ENCODE peak calls at places on chromosomes 11 and 22, in nine cellular contexts. Z is transverse colon; Q is astrocyte; O is GM12865; X is tibial nerve; M is OCI-LY7; H is aorta; C is SK-N-SH; K is CD8-positive, alpha-beta T cell. E is an unnamed sample.

GRCh38 chr22:35540600-35541253 is at the start of gene RASD2:
- DNase-seq in Z (peak; percentile 58), Q (no peak), O (peak; percentile 16), X (no peak), M (peak; percentile 31), H (peak; percentile 60), C (no peak), K (peak; percentile 38), E (peak; percentile 23)

GRCh38 chr22:24706050-24706449 is 68.5 kb downstream of the PIWIL3 start:
- DNase-seq in Z (no peak), Q (no peak), O (no peak), X (no peak), M (no peak), H (no peak), C (peak; percentile 64), K (no peak), E (no peak)

GRCh38 chr11:3021125-3021524 is 29.0 kb upstream of the NAP1L4 start:
- DNase-seq in Z (peak; percentile 61), Q (no peak), O (peak; percentile 52), X (no peak), M (peak; percentile 54), H (no peak), C (peak; percentile 76), K (peak; percentile 59), E (no peak)

GRCh38 chr11:16895306-16895705 is 118.9 kb downstream of the PLEKHA7 start:
- DNase-seq in Z (no peak), Q (peak; percentile 46), O (no peak), X (no peak), M (no peak), H (no peak), C (no peak), K (no peak), E (no peak)

GRCh38 chr22:45262931-45263789 is 21.6 kb upstream of the UPK3A start:
- DNase-seq in Z (peak; percentile 52), Q (no peak), O (peak; percentile 93), X (no peak), M (peak; percentile 96), H (peak; percentile 68), C (no peak), K (no peak), E (no peak)

GRCh38 chr11:73308003-73308962 is at the start of gene ARHGEF17:
- DNase-seq in Z (peak; percentile 72), Q (peak; percentile 66), O (peak; percentile 78), X (peak; percentile 52), M (no peak), H (peak; percentile 87), C (peak; percentile 91), K (peak; percentile 39), E (peak; percentile 52)

GRCh38 chr11:34151166-34151565 is 45.7 kb downstream of the NAT10 start:
- DNase-seq in Z (no peak), Q (no peak), O (no peak), X (no peak), M (no peak), H (no peak), C (no peak), K (no peak), E (no peak)

GRCh38 chr11:60973699-60974098 is 2.2 kb downstream of the CD6 start:
- DNase-seq in Z (no peak), Q (no peak), O (no peak), X (no peak), M (no peak), H (peak; percentile 13), C (no peak), K (no peak), E (no peak)

GRCh38 chr11:103624708-103625623 is 411.5 kb upstream of the DDI1 start:
- DNase-seq in Z (no peak), Q (peak; percentile 99), O (peak; percentile 13), X (no peak), M (no peak), H (no peak), C (peak; percentile 22), K (no peak), E (no peak)

GRCh38 chr11:111361082-111361801 is 17.8 kb downstream of the POU2AF1 start:
- DNase-seq in Z (no peak), Q (no peak), O (peak; percentile 27), X (no peak), M (no peak), H (no peak), C (peak; percentile 53), K (no peak), E (no peak)

GRCh38 chr22:42284643-42285181 is 14.3 kb upstream of the TCF20 start:
- DNase-seq in Z (no peak), Q (no peak), O (no peak), X (no peak), M (no peak), H (peak; percentile 34), C (no peak), K (no peak), E (no peak)

GRCh38 chr22:42282943-42283287 is 12.5 kb upstream of the TCF20 start:
- DNase-seq in Z (no peak), Q (no peak), O (no peak), X (no peak), M (no peak), H (no peak), C (no peak), K (no peak), E (no peak)

GRCh38 chr22:42284230-42284591 is 13.8 kb upstream of the TCF20 start:
- DNase-seq in Z (no peak), Q (no peak), O (no peak), X (no peak), M (no peak), H (no peak), C (no peak), K (no peak), E (no peak)

GRCh38 chr22:42282252-42282942 is 11.9 kb upstream of the TCF20 start:
- DNase-seq in Z (peak; percentile 54), Q (no peak), O (no peak), X (no peak), M (no peak), H (peak; percentile 37), C (no peak), K (no peak), E (no peak)

GRCh38 chr22:42283288-42284229 is 13.1 kb upstream of the TCF20 start:
- DNase-seq in Z (no peak), Q (no peak), O (no peak), X (no peak), M (no peak), H (peak; percentile 57), C (peak; percentile 48), K (peak; percentile 41), E (no peak)
- H3K4me3 ChIP-seq in Z (no peak overlapping the region), Q (peak overlapping the region; percentile 28), O (no peak overlapping the region), X (peak overlapping the region; percentile 33), M (no peak overlapping the region), H (peak overlapping the region; percentile 27), C (no peak overlapping the region), K (peak overlapping the region; percentile 43), E (no peak overlapping the region)

DNA sequence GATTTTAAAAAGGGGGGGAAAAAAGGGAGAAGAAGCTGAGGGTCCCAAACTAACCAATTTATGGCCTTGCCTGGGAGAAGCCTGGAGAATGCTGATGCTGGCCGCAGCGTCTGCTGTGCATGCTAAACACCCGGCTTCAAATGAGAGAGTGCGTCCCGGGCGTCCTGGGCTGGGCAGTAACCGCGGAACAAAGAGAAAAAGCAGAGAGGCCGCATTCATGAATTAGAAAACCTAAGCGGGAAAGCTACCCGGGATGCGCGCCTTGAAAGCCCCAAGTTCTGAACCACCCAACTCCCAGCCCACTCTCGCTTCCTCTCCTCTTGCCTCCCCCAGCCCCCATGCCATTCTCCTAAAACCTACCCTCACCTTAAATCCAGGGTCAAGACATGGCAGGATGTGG is 6.5 kb downstream of the MN1 start:
- DNase-seq in Z (no peak), Q (no peak), O (no peak), X (no peak), M (no peak), H (no peak), C (no peak), K (no peak), E (no peak)
- H3K4me3 ChIP-seq in Z (no peak overlapping the region), Q (peak overlapping the region; percentile 71), O (no peak overlapping the region), X (no peak overlapping the region), M (no peak overlapping the region), H (peak overlapping the region; percentile 27), C (no peak overlapping the region), K (no peak overlapping the region), E (no peak overlapping the region)

GRCh38 chr11:65609711-65610110 is 4.3 kb downstream of the MAP3K11 start:
- DNase-seq in Z (no peak), Q (no peak), O (no peak), X (no peak), M (no peak), H (no peak), C (no peak), K (no peak), E (no peak)

GRCh38 chr11:65611028-65611757 is 2.8 kb downstream of the MAP3K11 start:
- DNase-seq in Z (no peak), Q (no peak), O (no peak), X (no peak), M (no peak), H (peak; percentile 81), C (no peak), K (no peak), E (no peak)

GRCh38 chr11:65612691-65613090 is 1.3 kb downstream of the MAP3K11 start:
- DNase-seq in Z (no peak), Q (no peak), O (no peak), X (no peak), M (no peak), H (no peak), C (no peak), K (no peak), E (no peak)

GRCh38 chr11:65613091-65613928 is 711 bp downstream of the MAP3K11 start:
- DNase-seq in Z (no peak), Q (no peak), O (no peak), X (no peak), M (peak; percentile 19), H (peak; percentile 74), C (no peak), K (no peak), E (no peak)

DNA sequence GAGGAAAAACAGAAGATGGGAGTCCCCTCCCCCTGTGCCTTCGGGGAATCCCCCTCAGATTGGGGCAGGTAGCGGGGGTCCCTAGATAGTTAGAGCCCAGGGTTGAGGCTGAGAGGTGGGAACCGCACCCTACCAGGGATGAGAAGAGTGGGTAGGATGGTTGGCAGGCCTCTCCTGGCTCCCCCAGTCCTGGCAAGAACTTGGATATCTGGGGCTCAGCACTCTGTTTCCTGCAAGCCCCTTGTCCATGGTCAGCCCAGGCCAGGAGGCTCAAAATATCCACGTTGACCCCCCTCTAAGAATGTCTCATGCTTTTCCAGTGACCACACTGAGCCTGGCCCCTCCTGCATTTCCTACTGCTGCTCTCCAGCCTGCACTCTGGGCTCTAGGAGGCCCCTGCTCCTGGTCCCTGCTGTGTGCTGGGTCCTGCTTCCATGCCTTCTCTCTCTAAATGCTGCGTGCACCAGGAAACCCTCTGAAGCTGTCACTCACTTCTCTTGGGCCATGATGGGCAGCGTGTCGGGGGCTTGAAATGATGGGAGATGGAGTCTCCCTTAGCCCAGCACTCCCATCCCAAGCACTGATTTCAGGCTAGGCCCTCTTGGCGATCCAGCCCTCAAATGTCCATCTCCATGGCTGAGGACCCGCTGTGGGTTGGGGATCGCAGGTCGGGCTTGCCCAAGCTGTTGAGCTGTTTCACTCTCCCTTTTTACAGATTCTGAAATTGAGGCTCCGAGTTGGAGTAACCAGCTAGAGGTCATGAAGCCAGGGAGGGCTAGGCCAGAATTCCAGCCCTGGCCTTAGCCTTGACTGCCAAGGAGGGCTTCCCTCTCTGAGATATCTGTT is 2.0 kb downstream of the MAP3K11 start:
- DNase-seq in Z (no peak), Q (no peak), O (no peak), X (no peak), M (no peak), H (no peak), C (no peak), K (no peak), E (no peak)
- H3K4me3 ChIP-seq in Z (no peak overlapping the region), Q (peak overlapping the region; percentile 81), O (peak overlapping the region; percentile 82), X (peak overlapping the region; percentile 87), M (no peak overlapping the region), H (no peak overlapping the region), C (no peak overlapping the region), K (peak overlapping the region; percentile 78), E (no peak overlapping the region)

GRCh38 chr11:62013266-62014157 is 46.1 kb upstream of the FTH1 start:
- DNase-seq in Z (peak; percentile 30), Q (no peak), O (no peak), X (no peak), M (no peak), H (no peak), C (no peak), K (no peak), E (no peak)
- H3K4me3 ChIP-seq in Z (no peak overlapping the region), Q (no peak overlapping the region), O (no peak overlapping the region), X (no peak overlapping the region), M (no peak overlapping the region), H (no peak overlapping the region), C (no peak overlapping the region), K (no peak overlapping the region), E (no peak overlapping the region)

E was measured in Jurkat, Clone E6-1.